ENCODE peak calls at places on chromosomes 7 and 10, in five cellular contexts. B is body of pancreas, J is T-cell, N is NCI-H748 treated with DMSO at 0.1 percent for 48 hours, E is amniotic epithelial cell. L is an unnamed sample.

GRCh38 chr10:118668228-118668952 is 72.9 kb upstream of the PRLHR start:
- DNase-seq in B (no peak), J (no peak), N (no peak), E (no peak), L (no peak)

GRCh38 chr7:131019351-131019750 is 285.3 kb upstream of the KLF14 start:
- DNase-seq in B (no peak), J (no peak), N (no peak), E (no peak), L (no peak)

GRCh38 chr10:86793696-86794095 is 37.3 kb downstream of the BMPR1A start:
- DNase-seq in B (no peak), J (no peak), N (no peak), E (no peak), L (peak)

GRCh38 chr10:68877482-68877881 is 23.6 kb upstream of the DDX50 start:
- DNase-seq in B (no peak), J (no peak), N (no peak), E (no peak), L (no peak)

GRCh38 chr7:55133630-55134392 is 115.0 kb downstream of the EGFR start:
- DNase-seq in B (no peak), J (no peak), N (no peak), E (peak), L (no peak)

GRCh38 chr7:159095979-159096411 is 48.7 kb downstream of the VIPR2 start:
- DNase-seq in B (peak), J (no peak), N (no peak), E (no peak), L (no peak)

GRCh38 chr10:63935705-63936104 is 414.5 kb downstream of the REEP3 start:
- DNase-seq in B (no peak), J (no peak), N (no peak), E (no peak), L (no peak)

GRCh38 chr10:3805227-3805790 is 20.3 kb upstream of the KLF6 start:
- DNase-seq in B (no peak), J (peak), N (peak), E (peak), L (no peak)

GRCh38 chr7:149774237-149775175 is 1.1 kb upstream of the ZNF467 start:
- DNase-seq in B (no peak), J (no peak), N (no peak), E (no peak), L (peak)

GRCh38 chr10:121681171-121681752 is 83.0 kb upstream of the FGFR2 start:
- DNase-seq in B (no peak), J (no peak), N (no peak), E (no peak), L (no peak)

GRCh38 chr10:97222346-97222961 is 36.7 kb upstream of the SLIT1 start:
- DNase-seq in B (no peak), J (no peak), N (no peak), E (no peak), L (no peak)